ENCODE peak calls at places on chromosomes 11 and 22, in ten cellular contexts. F, O, J, D, X, I, C, P, Q and Y are unnamed samples.

GRCh38 chr11:65504671-65505433 is 6.0 kb downstream of the MALAT1 start:
- DNase-seq in F (peak; percentile 21), O (no peak), J (no peak), D (peak; percentile 72), X (no peak), I (no peak), C (no peak), P (no peak), Q (no peak), Y (no peak)

GRCh38 chr11:109422755-109423113 is 744 bp downstream of the C11orf87 start:
- DNase-seq in F (peak; percentile 7), O (no peak), J (no peak), D (peak; percentile 29), X (no peak), I (no peak), C (no peak), P (no peak), Q (no peak), Y (peak; percentile 13)

GRCh38 chr11:75424396-75424795 is 8.6 kb downstream of the KLHL35 start:
- DNase-seq in F (no peak), O (no peak), J (no peak), D (no peak), X (no peak), I (no peak), C (peak; percentile 39), P (no peak), Q (no peak), Y (no peak)

GRCh38 chr11:2440646-2441045 is 3.7 kb downstream of the TRPM5 start:
- DNase-seq in F (no peak), O (no peak), J (no peak), D (no peak), X (no peak), I (no peak), C (no peak), P (no peak), Q (no peak), Y (no peak)

GRCh38 chr22:42644422-42645340 is 4.3 kb upstream of the ATP5MGL start:
- DNase-seq in F (no peak), O (no peak), J (no peak), D (peak; percentile 74), X (no peak), I (no peak), C (peak; percentile 80), P (no peak), Q (no peak), Y (no peak)

GRCh38 chr11:77115181-77115611 is 12.6 kb downstream of the OMP start:
- DNase-seq in F (no peak), O (no peak), J (no peak), D (no peak), X (peak; percentile 69), I (no peak), C (no peak), P (peak; percentile 51), Q (no peak), Y (no peak)

GRCh38 chr11:118749429-118749828 is 41.5 kb downstream of the DDX6 start:
- DNase-seq in F (no peak), O (no peak), J (no peak), D (no peak), X (no peak), I (no peak), C (peak; percentile 12), P (no peak), Q (no peak), Y (no peak)

GRCh38 chr11:64747961-64748715 is 4.2 kb upstream of the RASGRP2 start:
- DNase-seq in F (peak; percentile 55), O (no peak), J (no peak), D (peak; percentile 31), X (no peak), I (no peak), C (no peak), P (no peak), Q (no peak), Y (no peak)

GRCh38 chr11:106466441-106467190 is 389.2 kb downstream of the AASDHPPT start:
- DNase-seq in F (peak; percentile 74), O (no peak), J (peak; percentile 83), D (peak; percentile 68), X (no peak), I (no peak), C (no peak), P (no peak), Q (peak; percentile 73), Y (no peak)

GRCh38 chr11:78248191-78248590 is 59.5 kb downstream of the USP35 start:
- DNase-seq in F (no peak), O (no peak), J (no peak), D (no peak), X (no peak), I (no peak), C (no peak), P (no peak), Q (no peak), Y (no peak)

GRCh38 chr11:63745304-63746170 is 23.0 kb downstream of the ZFTA start:
- DNase-seq in F (peak; percentile 33), O (peak; percentile 12), J (no peak), D (peak; percentile 37), X (no peak), I (no peak), C (no peak), P (no peak), Q (no peak), Y (no peak)

GRCh38 chr11:75386912-75387311 is 12.4 kb upstream of the RPS3 start:
- DNase-seq in F (no peak), O (no peak), J (no peak), D (no peak), X (no peak), I (no peak), C (no peak), P (no peak), Q (no peak), Y (no peak)

GRCh38 chr11:95359756-95360155 is 128.8 kb upstream of the SESN3 start:
- DNase-seq in F (peak; percentile 73), O (no peak), J (no peak), D (no peak), X (no peak), I (no peak), C (no peak), P (no peak), Q (no peak), Y (no peak)

GRCh38 chr11:115965754-115966504 is 461.7 kb upstream of the CADM1 start:
- DNase-seq in F (no peak), O (no peak), J (peak; percentile 74), D (no peak), X (no peak), I (no peak), C (no peak), P (no peak), Q (no peak), Y (no peak)

GRCh38 chr22:41702763-41703162 is 3.5 kb downstream of the MEI1 start:
- DNase-seq in F (no peak), O (no peak), J (no peak), D (no peak), X (no peak), I (no peak), C (no peak), P (no peak), Q (no peak), Y (no peak)

DNA sequence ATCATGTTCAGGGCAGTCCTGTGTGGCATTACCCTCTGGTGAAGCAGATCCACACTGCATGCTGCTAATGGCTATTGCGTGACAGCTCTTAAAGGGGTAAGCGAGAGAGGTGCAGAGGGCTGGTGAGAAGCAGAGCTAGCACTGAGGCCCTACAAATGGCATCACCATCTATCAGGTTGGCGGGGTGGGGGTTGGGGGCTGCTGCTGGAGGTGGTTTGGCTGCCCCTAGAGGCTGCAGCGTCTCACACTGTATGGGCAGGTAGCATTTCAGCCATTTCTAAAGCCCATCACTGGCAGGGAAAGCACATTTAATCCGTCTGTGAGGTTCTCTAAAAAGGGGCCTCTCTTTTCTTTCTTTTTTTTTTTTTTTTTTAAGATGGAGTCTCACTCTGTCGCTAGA is 16.8 kb upstream of the TMA7B start:
- DNase-seq in F (no peak), O (peak; percentile 35), J (no peak), D (no peak), X (no peak), I (peak; percentile 41), C (no peak), P (peak; percentile 70), Q (no peak), Y (no peak)
- TF ChIP-seq CTCF in F (no peak), O (peak; percentile 55), J (no peak), D (no peak), X (no peak), I (no peak), C (no peak), P (peak; percentile 13), Q (no peak), Y (no peak)

GRCh38 chr11:134349109-134349801 is 17.5 kb downstream of the GLB1L2 start:
- DNase-seq in F (no peak), O (no peak), J (no peak), D (no peak), X (no peak), I (no peak), C (no peak), P (no peak), Q (no peak), Y (no peak)
- TF ChIP-seq CTCF in F (no peak), O (no peak), J (no peak), D (no peak), X (no peak), I (no peak), C (no peak), P (no peak), Q (no peak), Y (no peak)

DNA sequence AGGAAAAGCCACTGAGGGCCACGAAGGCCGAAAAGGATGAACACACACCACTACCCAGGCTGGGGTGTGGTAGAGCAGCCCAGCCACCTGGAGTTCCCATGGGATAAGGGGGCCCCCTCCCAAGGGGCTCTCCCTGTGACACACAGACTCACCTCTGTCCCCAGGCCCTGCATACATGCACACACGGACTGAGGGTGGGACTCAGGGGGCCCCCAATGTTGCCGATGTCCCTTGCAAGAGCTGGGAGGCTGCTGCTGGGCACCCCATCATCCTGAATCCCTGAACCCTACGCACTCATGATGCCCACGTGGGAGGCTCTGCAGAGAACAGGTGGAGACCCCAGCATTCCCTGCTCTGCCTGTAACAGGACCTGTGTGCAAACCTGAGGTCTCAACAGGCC is 14.5 kb downstream of the SHANK2 start:
- DNase-seq in F (no peak), O (no peak), J (no peak), D (no peak), X (no peak), I (no peak), C (no peak), P (no peak), Q (no peak), Y (no peak)
- TF ChIP-seq CTCF in F (no peak), O (no peak), J (no peak), D (no peak), X (no peak), I (no peak), C (no peak), P (no peak), Q (no peak), Y (no peak)

DNA sequence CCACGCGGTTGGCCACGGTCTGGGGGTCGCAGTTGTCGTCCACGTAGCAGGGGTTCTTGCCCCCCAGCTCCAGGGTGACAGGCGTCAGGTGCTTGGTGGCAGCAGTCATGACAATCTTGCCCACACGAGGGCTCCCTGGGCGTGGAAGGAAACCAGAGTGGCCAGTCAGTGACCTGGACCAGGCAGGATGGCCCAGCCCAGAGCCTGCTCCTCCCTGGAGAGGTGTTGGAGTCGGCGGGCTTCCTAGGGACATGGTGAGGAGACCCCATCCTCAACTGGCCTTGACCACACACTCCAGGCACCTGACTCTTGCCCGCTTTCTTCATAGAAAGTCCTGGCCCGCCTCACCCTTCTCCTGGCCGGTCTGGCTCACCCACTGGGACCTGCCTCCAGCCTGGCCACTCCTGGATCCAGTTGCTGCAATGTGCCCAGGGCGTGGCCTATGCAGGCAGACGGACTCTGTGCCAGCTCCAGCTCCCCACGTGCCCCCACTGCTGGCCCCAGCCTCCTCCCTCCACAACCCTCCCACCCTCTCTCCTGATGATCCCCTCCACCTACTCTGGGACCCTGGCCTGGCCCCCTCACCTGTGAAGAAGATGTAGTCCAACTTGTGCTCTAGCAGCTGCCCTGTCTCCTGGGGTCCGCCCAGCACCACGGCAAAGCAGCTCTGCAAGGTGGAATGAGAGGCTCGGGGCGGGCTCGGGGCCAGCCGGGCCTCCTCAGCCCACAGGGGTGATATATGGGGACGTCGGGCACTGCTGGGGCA is 8.7 kb downstream of the ALDH3B2 start:
- DNase-seq in F (no peak), O (peak; percentile 35), J (no peak), D (no peak), X (no peak), I (no peak), C (no peak), P (no peak), Q (no peak), Y (peak; percentile 33)
- TF ChIP-seq CTCF in F (peak; percentile 55), O (peak; percentile 60), J (no peak), D (no peak), X (peak; percentile 34), I (no peak), C (peak; percentile 44), P (no peak), Q (peak; percentile 19), Y (peak; percentile 16)